ENCODE peak calls at places on chromosomes 11 and 22, in ten cellular contexts. One of them, this sample, is unnamed.

GRCh38 chr11:2535673-2536439 is 91.0 kb downstream of the KCNQ1 start:
- DNase-seq in iris pigment epithelial cell: no peak
- DNase-seq in heart right ventricle: peak
- DNase-seq in ureter: no peak
- DNase-seq in amniotic stem cell: no peak
- DNase-seq in cardiac fibroblast: no peak
- DNase-seq in mesothelial cell of epicardium: no peak
- DNase-seq in central memory CD4-positive, alpha-beta T cell: no peak
- DNase-seq in GM04504: no peak
- DNase-seq in fibroblast of gingiva: no peak
- DNase-seq in this sample: no peak

GRCh38 chr11:32489464-32489863 is 54.1 kb upstream of the WT1 start:
- DNase-seq in iris pigment epithelial cell: no peak
- DNase-seq in central memory CD4-positive, alpha-beta T cell: no peak
- DNase-seq in GM04504: no peak
- DNase-seq in ureter: no peak
- DNase-seq in heart right ventricle: no peak
- DNase-seq in mesothelial cell of epicardium: no peak
- DNase-seq in amniotic stem cell: no peak
- DNase-seq in cardiac fibroblast: no peak
- DNase-seq in fibroblast of gingiva: no peak
- DNase-seq in this sample: no peak

GRCh38 chr11:44632466-44633123 is 67.1 kb downstream of the CD82 start:
- DNase-seq in heart right ventricle: peak
- DNase-seq in mesothelial cell of epicardium: peak
- DNase-seq in amniotic stem cell: no peak
- DNase-seq in central memory CD4-positive, alpha-beta T cell: peak
- DNase-seq in fibroblast of gingiva: no peak
- DNase-seq in iris pigment epithelial cell: peak
- DNase-seq in GM04504: no peak
- DNase-seq in ureter: peak
- DNase-seq in cardiac fibroblast: peak
- DNase-seq in this sample: no peak

GRCh38 chr11:94455861-94456260 is 37.8 kb downstream of the MRE11 start:
- DNase-seq in iris pigment epithelial cell: no peak
- DNase-seq in cardiac fibroblast: no peak
- DNase-seq in GM04504: no peak
- DNase-seq in fibroblast of gingiva: no peak
- DNase-seq in mesothelial cell of epicardium: no peak
- DNase-seq in central memory CD4-positive, alpha-beta T cell: no peak
- DNase-seq in ureter: no peak
- DNase-seq in amniotic stem cell: no peak
- DNase-seq in heart right ventricle: no peak
- DNase-seq in this sample: no peak

GRCh38 chr22:39618996-39619530 is 48.5 kb downstream of the CACNA1I start:
- DNase-seq in cardiac fibroblast: no peak
- DNase-seq in heart right ventricle: no peak
- DNase-seq in GM04504: no peak
- DNase-seq in mesothelial cell of epicardium: no peak
- DNase-seq in fibroblast of gingiva: no peak
- DNase-seq in central memory CD4-positive, alpha-beta T cell: no peak
- DNase-seq in iris pigment epithelial cell: no peak
- DNase-seq in amniotic stem cell: no peak
- DNase-seq in ureter: no peak
- DNase-seq in this sample: no peak

GRCh38 chr11:75715688-75716087 is 1.9 kb upstream of the MOGAT2 start:
- DNase-seq in heart right ventricle: no peak
- DNase-seq in GM04504: no peak
- DNase-seq in amniotic stem cell: no peak
- DNase-seq in iris pigment epithelial cell: no peak
- DNase-seq in mesothelial cell of epicardium: no peak
- DNase-seq in ureter: no peak
- DNase-seq in cardiac fibroblast: no peak
- DNase-seq in fibroblast of gingiva: no peak
- DNase-seq in central memory CD4-positive, alpha-beta T cell: no peak
- DNase-seq in this sample: no peak

GRCh38 chr11:47415949-47416472 is 7.6 kb downstream of the SLC39A13 start:
- DNase-seq in GM04504: peak
- DNase-seq in fibroblast of gingiva: peak
- DNase-seq in heart right ventricle: peak
- DNase-seq in mesothelial cell of epicardium: peak
- DNase-seq in amniotic stem cell: peak
- DNase-seq in central memory CD4-positive, alpha-beta T cell: no peak
- DNase-seq in ureter: peak
- DNase-seq in cardiac fibroblast: peak
- DNase-seq in iris pigment epithelial cell: peak
- DNase-seq in this sample: peak

GRCh38 chr22:19386248-19386647 is 45.3 kb downstream of the HIRA start:
- DNase-seq in iris pigment epithelial cell: no peak
- DNase-seq in fibroblast of gingiva: no peak
- DNase-seq in ureter: no peak
- DNase-seq in central memory CD4-positive, alpha-beta T cell: no peak
- DNase-seq in heart right ventricle: no peak
- DNase-seq in mesothelial cell of epicardium: no peak
- DNase-seq in cardiac fibroblast: no peak
- DNase-seq in amniotic stem cell: no peak
- DNase-seq in GM04504: no peak
- DNase-seq in this sample: no peak

GRCh38 chr11:1298695-1299492 is 10.5 kb downstream of the TOLLIP start:
- DNase-seq in ureter: peak
- DNase-seq in central memory CD4-positive, alpha-beta T cell: no peak
- DNase-seq in cardiac fibroblast: peak
- DNase-seq in mesothelial cell of epicardium: peak
- DNase-seq in heart right ventricle: peak
- DNase-seq in fibroblast of gingiva: peak
- DNase-seq in amniotic stem cell: no peak
- DNase-seq in GM04504: peak
- DNase-seq in iris pigment epithelial cell: peak
- DNase-seq in this sample: peak

GRCh38 chr11:70201876-70202861 is 927 bp upstream of the FADD start:
- DNase-seq in ureter: no peak
- DNase-seq in central memory CD4-positive, alpha-beta T cell: no peak
- DNase-seq in amniotic stem cell: no peak
- DNase-seq in GM04504: no peak
- DNase-seq in fibroblast of gingiva: peak
- DNase-seq in iris pigment epithelial cell: peak
- DNase-seq in heart right ventricle: no peak
- DNase-seq in mesothelial cell of epicardium: no peak
- DNase-seq in cardiac fibroblast: peak
- DNase-seq in this sample: no peak

GRCh38 chr11:60855726-60856633 is at the start of gene PTGDR2:
- DNase-seq in amniotic stem cell: no peak
- DNase-seq in iris pigment epithelial cell: no peak
- DNase-seq in central memory CD4-positive, alpha-beta T cell: no peak
- DNase-seq in ureter: no peak
- DNase-seq in heart right ventricle: no peak
- DNase-seq in cardiac fibroblast: no peak
- DNase-seq in fibroblast of gingiva: no peak
- DNase-seq in mesothelial cell of epicardium: no peak
- DNase-seq in GM04504: no peak
- DNase-seq in this sample: no peak

GRCh38 chr11:76313913-76314740 is 66.8 kb downstream of the THAP12 start:
- DNase-seq in amniotic stem cell: no peak
- DNase-seq in fibroblast of gingiva: no peak
- DNase-seq in heart right ventricle: no peak
- DNase-seq in mesothelial cell of epicardium: no peak
- DNase-seq in central memory CD4-positive, alpha-beta T cell: no peak
- DNase-seq in cardiac fibroblast: peak
- DNase-seq in GM04504: no peak
- DNase-seq in ureter: no peak
- DNase-seq in iris pigment epithelial cell: peak
- DNase-seq in this sample: no peak

GRCh38 chr11:102911758-102912481 is 37.1 kb upstream of the MMP12 start:
- DNase-seq in cardiac fibroblast: no peak
- DNase-seq in central memory CD4-positive, alpha-beta T cell: no peak
- DNase-seq in ureter: no peak
- DNase-seq in GM04504: no peak
- DNase-seq in amniotic stem cell: no peak
- DNase-seq in heart right ventricle: no peak
- DNase-seq in mesothelial cell of epicardium: no peak
- DNase-seq in iris pigment epithelial cell: no peak
- DNase-seq in fibroblast of gingiva: no peak
- DNase-seq in this sample: no peak

GRCh38 chr11:45036010-45036409 is 85.3 kb upstream of the TP53I11 start:
- DNase-seq in heart right ventricle: no peak
- DNase-seq in GM04504: no peak
- DNase-seq in cardiac fibroblast: no peak
- DNase-seq in fibroblast of gingiva: no peak
- DNase-seq in central memory CD4-positive, alpha-beta T cell: no peak
- DNase-seq in iris pigment epithelial cell: no peak
- DNase-seq in mesothelial cell of epicardium: no peak
- DNase-seq in amniotic stem cell: no peak
- DNase-seq in ureter: no peak
- DNase-seq in this sample: no peak

GRCh38 chr11:101907826-101908225 is 7.0 kb upstream of the CEP126 start:
- DNase-seq in ureter: no peak
- DNase-seq in iris pigment epithelial cell: no peak
- DNase-seq in central memory CD4-positive, alpha-beta T cell: no peak
- DNase-seq in GM04504: no peak
- DNase-seq in heart right ventricle: no peak
- DNase-seq in cardiac fibroblast: peak
- DNase-seq in fibroblast of gingiva: peak
- DNase-seq in mesothelial cell of epicardium: no peak
- DNase-seq in amniotic stem cell: no peak
- DNase-seq in this sample: no peak

GRCh38 chr11:62497132-62497915 is 49.3 kb downstream of the AHNAK start:
- DNase-seq in fibroblast of gingiva: peak
- DNase-seq in amniotic stem cell: no peak
- DNase-seq in iris pigment epithelial cell: peak
- DNase-seq in cardiac fibroblast: peak
- DNase-seq in ureter: no peak
- DNase-seq in central memory CD4-positive, alpha-beta T cell: peak
- DNase-seq in mesothelial cell of epicardium: no peak
- DNase-seq in GM04504: peak
- DNase-seq in heart right ventricle: no peak
- DNase-seq in this sample: no peak

This sample was measured in AG09309.